ENCODE peak calls at places on chromosomes 6 and 20, in eight cellular contexts. L, N, T, X, I, Y, D and F are unnamed samples.
A peak's percentile ranks its signal among the peaks of the same experiment; 100 is the strongest.

GRCh38 chr6:31952140-31952805 is 6.4 kb downstream of the CFB start:
- DNase-seq in L (peak; percentile 82), N (peak; percentile 56), T (peak; percentile 22), X (peak; percentile 65), I (peak; percentile 73), Y (peak; percentile 41), D (peak; percentile 55), F (peak; percentile 74)

GRCh38 chr6:141677598-141678211 is 455.0 kb upstream of the GJE1 start:
- DNase-seq in L (peak; percentile 63), N (no peak), T (peak; percentile 2), X (peak; percentile 56), I (peak; percentile 73), Y (peak; percentile 13), D (peak; percentile 45), F (peak; percentile 66)

GRCh38 chr6:168007592-168008338 is 10.3 kb downstream of the KIF25 start:
- DNase-seq in L (peak; percentile 75), N (no peak), T (peak; percentile 100), X (peak; percentile 100), I (no peak), Y (peak; percentile 98), D (peak; percentile 98), F (peak; percentile 98)

GRCh38 chr20:11178946-11179654 is 505.3 kb upstream of the JAG1 start:
- DNase-seq in L (no peak), N (no peak), T (peak; percentile 89), X (no peak), I (no peak), Y (peak; percentile 98), D (peak; percentile 40), F (peak; percentile 52)

GRCh38 chr6:130385059-130385695 is 19.4 kb downstream of the TMEM200A start:
- DNase-seq in L (peak; percentile 60), N (no peak), T (no peak), X (peak; percentile 65), I (no peak), Y (no peak), D (peak; percentile 83), F (peak; percentile 60)

GRCh38 chr6:126040826-126041225 is 54.5 kb downstream of the TRMT11 start:
- DNase-seq in L (peak; percentile 29), N (no peak), T (peak; percentile 76), X (peak; percentile 82), I (no peak), Y (peak; percentile 45), D (peak; percentile 77), F (peak; percentile 78)

GRCh38 chr6:130760006-130760405 is 67.2 kb upstream of the SMLR1 start:
- DNase-seq in L (peak; percentile 33), N (no peak), T (peak; percentile 22), X (peak; percentile 69), I (peak; percentile 85), Y (peak; percentile 47), D (peak; percentile 49), F (peak; percentile 65)

GRCh38 chr6:136103763-136104311 is 146.3 kb downstream of the MTFR2 start:
- DNase-seq in L (peak; percentile 17), N (peak; percentile 12), T (no peak), X (peak; percentile 86), I (peak; percentile 43), Y (no peak), D (peak; percentile 69), F (peak; percentile 40)

GRCh38 chr20:59948828-59949720 is 8.9 kb downstream of the FAM217B start:
- DNase-seq in L (peak; percentile 69), N (no peak), T (no peak), X (peak; percentile 60), I (peak; percentile 71), Y (peak; percentile 37), D (peak; percentile 67), F (peak; percentile 73)

GRCh38 chr6:94323853-94324252 is 904.5 kb upstream of the EPHA7 start:
- DNase-seq in L (peak; percentile 23), N (no peak), T (no peak), X (no peak), I (peak; percentile 66), Y (no peak), D (no peak), F (no peak)

GRCh38 chr20:2822073-2822472 is 5.9 kb downstream of the TMEM239 start:
- DNase-seq in L (no peak), N (no peak), T (peak; percentile 44), X (peak; percentile 69), I (no peak), Y (no peak), D (no peak), F (no peak)

GRCh38 chr6:136290406-136291010 is 862 bp upstream of the BCLAF1 start:
- DNase-seq in L (peak; percentile 84), N (peak; percentile 65), T (peak; percentile 84), X (peak; percentile 91), I (peak; percentile 70), Y (peak; percentile 77), D (peak; percentile 96), F (peak; percentile 96)

GRCh38 chr6:84728602-84729001 is 35.8 kb downstream of the TBX18 start:
- DNase-seq in L (peak; percentile 14), N (no peak), T (no peak), X (peak; percentile 18), I (peak; percentile 67), Y (peak; percentile 45), D (peak; percentile 23), F (peak; percentile 61)

GRCh38 chr20:19433371-19434316 is 221.2 kb downstream of the SLC24A3 start:
- DNase-seq in L (no peak), N (no peak), T (peak; percentile 59), X (peak; percentile 46), I (no peak), Y (no peak), D (peak; percentile 59), F (peak; percentile 78)

GRCh38 chr6:90347411-90347841 is 50.8 kb upstream of the BACH2 start:
- DNase-seq in L (no peak), N (no peak), T (no peak), X (no peak), I (no peak), Y (peak; percentile 57), D (no peak), F (no peak)

GRCh38 chr20:1987826-1988225 is 6.0 kb downstream of the PDYN start:
- DNase-seq in L (no peak), N (no peak), T (peak; percentile 16), X (no peak), I (no peak), Y (peak; percentile 11), D (peak; percentile 41), F (peak; percentile 35)

GRCh38 chr6:83354747-83355146 is 76.1 kb downstream of the ME1 start:
- DNase-seq in L (no peak), N (no peak), T (no peak), X (no peak), I (no peak), Y (no peak), D (no peak), F (peak; percentile 36)

GRCh38 chr20:44600758-44601562 is 18.6 kb downstream of the PKIG start:
- DNase-seq in L (no peak), N (no peak), T (peak; percentile 41), X (no peak), I (no peak), Y (no peak), D (peak; percentile 54), F (peak; percentile 61)

GRCh38 chr20:44601801-44602204 is 19.4 kb downstream of the PKIG start:
- DNase-seq in L (peak; percentile 34), N (peak; percentile 81), T (peak; percentile 86), X (peak; percentile 79), I (no peak), Y (no peak), D (peak; percentile 86), F (peak; percentile 85)

GRCh38 chr20:44606725-44607441 is 24.5 kb downstream of the PKIG start:
- DNase-seq in L (no peak), N (no peak), T (no peak), X (no peak), I (no peak), Y (no peak), D (no peak), F (no peak)

GRCh38 chr20:44600301-44600700 is 17.9 kb downstream of the PKIG start:
- DNase-seq in L (no peak), N (no peak), T (no peak), X (no peak), I (no peak), Y (no peak), D (no peak), F (no peak)

DNA sequence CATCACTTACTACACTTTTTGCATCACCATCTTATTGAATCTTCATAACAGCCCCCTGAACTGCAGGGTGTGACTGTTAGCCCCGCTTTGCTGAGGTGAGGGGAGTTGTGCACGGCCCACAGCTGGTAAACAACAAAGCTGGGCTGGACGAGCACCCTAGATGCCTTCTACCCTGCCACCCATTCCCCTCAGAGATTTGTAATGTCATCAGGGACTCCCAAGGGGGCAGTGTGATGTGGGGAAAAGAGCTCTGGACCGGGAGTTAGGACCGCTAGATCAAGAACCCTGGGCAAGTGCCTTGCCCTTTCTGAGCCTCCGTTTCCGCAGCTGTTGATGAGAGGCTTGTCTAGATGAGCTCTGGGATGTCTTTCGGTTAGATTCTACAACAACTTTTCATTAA is 20.9 kb downstream of the PKIG start:
- DNase-seq in L (no peak), N (no peak), T (no peak), X (no peak), I (peak; percentile 60), Y (no peak), D (no peak), F (no peak)
- H3K4me3 ChIP-seq in L (no peak overlapping the region), N (no peak overlapping the region), T (no peak overlapping the region), X (no peak overlapping the region), I (no peak overlapping the region), Y (no peak overlapping the region), D (no peak overlapping the region), F (no peak overlapping the region)

DNA sequence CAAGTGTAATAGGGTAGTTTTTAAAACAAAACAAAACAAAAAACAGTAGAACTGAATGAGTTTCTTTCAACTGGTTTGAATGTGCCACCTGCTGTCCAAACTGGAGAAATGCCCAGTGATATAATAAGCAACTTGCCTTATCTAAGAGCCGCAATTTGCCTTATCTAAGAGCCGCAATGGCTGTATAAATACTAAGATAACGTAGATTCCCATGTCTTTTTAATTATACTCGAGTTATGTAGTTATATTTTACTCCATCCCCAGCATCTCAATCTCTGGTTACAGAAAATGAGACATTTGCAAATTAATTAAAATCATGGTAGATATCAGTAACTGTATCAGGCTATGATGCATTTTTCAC is 67.2 kb downstream of the RPP40 start:
- DNase-seq in L (peak; percentile 70), N (no peak), T (peak; percentile 61), X (peak; percentile 83), I (peak; percentile 57), Y (no peak), D (peak; percentile 63), F (peak; percentile 79)
- TF ChIP-seq CTCF in L (peak; percentile 69), N (no peak), T (peak; percentile 69), X (peak; percentile 64), I (peak; percentile 56), Y (peak; percentile 48), D (peak; percentile 70), F (peak; percentile 60)

GRCh38 chr20:25213566-25214415 is 18.3 kb downstream of the ENTPD6 start:
- DNase-seq in L (no peak), N (no peak), T (no peak), X (no peak), I (no peak), Y (no peak), D (no peak), F (no peak)
- H3K4me3 ChIP-seq in L (no peak overlapping the region), N (no peak overlapping the region), T (no peak overlapping the region), X (no peak overlapping the region), I (no peak overlapping the region), Y (no peak overlapping the region), D (no peak overlapping the region), F (no peak overlapping the region)

DNA sequence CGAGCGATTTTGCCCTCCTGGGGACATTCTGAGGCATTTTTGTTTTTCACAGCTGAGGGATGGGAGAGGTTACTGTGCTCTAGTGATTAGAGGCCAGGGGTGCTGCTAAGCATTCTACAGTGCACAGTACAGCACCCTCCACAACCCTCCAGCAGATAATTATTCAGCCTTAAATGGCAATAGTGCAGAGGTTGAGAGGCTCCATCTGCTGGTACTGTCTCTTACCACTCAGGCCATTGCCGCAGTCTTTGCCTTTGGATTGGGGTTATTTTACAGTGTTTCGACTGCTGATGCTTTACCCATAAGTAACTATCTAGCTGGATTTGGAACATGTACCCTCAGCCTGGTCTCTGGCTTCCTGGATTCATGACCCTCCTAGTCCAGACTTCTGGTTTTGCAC is 705.3 kb downstream of the KIF16B start:
- DNase-seq in L (no peak), N (no peak), T (no peak), X (no peak), I (peak; percentile 27), Y (no peak), D (no peak), F (no peak)
- TF ChIP-seq CTCF in L (no peak), N (no peak), T (no peak), X (no peak), I (peak; percentile 79), Y (peak; percentile 25), D (peak; percentile 10), F (no peak)